ENCODE peak calls at places on chromosome 16, in six cellular contexts. L, Y, S, F, E and H are unnamed samples.

GRCh38 chr16:48335961-48336360 is 49.3 kb downstream of the SIAH1 start:
- DNase-seq in Y (no peak), E (no peak), L (peak; percentile 91), F (no peak), S (no peak), H (no peak)

GRCh38 chr16:12257926-12258561 is 281.5 kb downstream of the SNX29 start:
- DNase-seq in S (peak; percentile 95), L (no peak), Y (no peak), E (peak; percentile 40), F (no peak), H (no peak)

GRCh38 chr16:46845952-46846351 is 15.0 kb upstream of the C16orf87 start:
- DNase-seq in Y (no peak), F (no peak), S (no peak), E (no peak), L (no peak), H (no peak)

GRCh38 chr16:77951788-77952187 is 70.6 kb upstream of the CLEC3A start:
- DNase-seq in L (no peak), F (peak; percentile 21), E (peak; percentile 26), S (peak; percentile 50), Y (peak; percentile 28), H (peak; percentile 30)

GRCh38 chr16:58114827-58115825 is 14.1 kb downstream of the CFAP20 start:
- DNase-seq in E (no peak), F (no peak), Y (no peak), L (peak; percentile 89), S (no peak), H (no peak)

GRCh38 chr16:86077243-86077940 is 178.4 kb downstream of the IRF8 start:
- DNase-seq in Y (no peak), S (no peak), E (no peak), F (no peak), L (no peak), H (no peak)

GRCh38 chr16:31487720-31488629 is 5.1 kb downstream of the SLC5A2 start:
- DNase-seq in L (peak; percentile 28), S (no peak), Y (peak; percentile 69), E (no peak), F (no peak), H (no peak)

GRCh38 chr16:3857189-3858013 is 23.1 kb downstream of the CREBBP start:
- DNase-seq in E (no peak), S (peak; percentile 89), L (peak; percentile 67), Y (no peak), F (peak; percentile 42), H (no peak)

GRCh38 chr16:80198995-80199299 is 341.8 kb upstream of the DYNLRB2 start:
- DNase-seq in F (no peak), L (peak; percentile 25), S (no peak), Y (no peak), E (no peak), H (no peak)

GRCh38 chr16:74862743-74863244 is 88.2 kb upstream of the FA2H start:
- DNase-seq in L (peak; percentile 47), E (peak; percentile 73), S (peak; percentile 66), F (peak; percentile 45), Y (peak; percentile 69), H (peak; percentile 58)

GRCh38 chr16:68665501-68665900 is 20.4 kb downstream of the CDH3 start:
- DNase-seq in F (no peak), E (no peak), S (no peak), Y (no peak), L (no peak), H (no peak)

GRCh38 chr16:89565506-89566372 is 5.3 kb downstream of the RPL13 start:
- DNase-seq in L (peak; percentile 44), F (no peak), S (peak; percentile 57), E (peak; percentile 81), Y (peak; percentile 50), H (peak; percentile 53)

GRCh38 chr16:9114112-9114511 is 22.7 kb downstream of the HAPSTR1 start:
- DNase-seq in E (no peak), L (no peak), Y (no peak), S (no peak), F (no peak), H (no peak)

GRCh38 chr16:75048546-75048945 is 49.7 kb downstream of the ZNRF1 start:
- DNase-seq in F (no peak), Y (no peak), S (no peak), E (no peak), L (peak; percentile 43), H (no peak)

GRCh38 chr16:10754941-10755340 is 11.3 kb downstream of the NUBP1 start:
- DNase-seq in F (no peak), L (peak; percentile 82), E (no peak), S (no peak), Y (no peak), H (no peak)

GRCh38 chr16:50924759-50925545 is 183.1 kb downstream of the CYLD start:
- DNase-seq in F (no peak), E (no peak), Y (no peak), S (no peak), L (no peak), H (no peak)

DNA sequence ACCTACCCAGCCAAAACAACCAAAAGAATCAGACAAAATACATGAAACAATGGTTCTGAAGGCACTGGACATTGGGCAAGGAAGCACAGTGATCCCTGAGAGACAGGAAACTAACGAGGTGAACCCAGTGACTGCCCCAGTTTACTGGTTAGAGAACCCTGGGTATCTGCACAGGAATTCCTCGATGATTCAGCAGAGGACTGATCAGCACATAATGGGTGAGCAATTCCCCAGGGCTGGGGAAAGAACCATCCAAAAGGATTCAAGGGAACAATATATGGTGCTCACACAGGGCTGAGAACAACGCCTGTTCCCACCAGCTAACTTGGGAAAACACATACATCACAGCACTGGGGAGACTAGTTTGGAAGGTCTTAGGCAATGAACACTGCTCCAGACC is 167.2 kb downstream of the PARN start:
- DNase-seq in Y (no peak), L (peak; percentile 29), E (no peak), S (no peak), F (no peak), H (no peak)
- TF ChIP-seq BHLHE40 in Y (no peak), L (no peak), E (no peak), S (no peak), F (no peak), H (no peak)

DNA sequence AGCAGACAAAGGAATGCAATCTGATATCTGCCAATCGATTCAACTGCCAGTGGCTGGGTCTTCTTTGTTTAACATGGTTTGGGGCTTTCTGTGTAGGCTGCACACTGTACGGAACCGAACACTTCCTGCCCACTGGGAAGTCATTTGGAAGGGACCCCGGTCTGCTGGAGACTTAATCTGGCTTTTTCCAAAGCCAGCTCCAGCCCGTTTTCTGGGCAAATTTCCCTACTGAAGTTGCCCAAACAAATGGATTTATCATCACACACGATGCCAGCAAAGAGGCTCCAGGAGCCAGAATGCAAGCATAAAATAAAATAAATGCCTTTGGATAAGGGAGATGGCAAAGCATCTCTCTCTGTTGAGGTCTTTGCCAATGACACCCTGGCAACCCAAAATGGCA is 259.9 kb upstream of the IRX3 start:
- DNase-seq in E (no peak), Y (no peak), F (no peak), S (no peak), L (no peak), H (no peak)
- TF ChIP-seq BHLHE40 in E (no peak), Y (no peak), F (no peak), S (no peak), L (no peak), H (no peak)

DNA sequence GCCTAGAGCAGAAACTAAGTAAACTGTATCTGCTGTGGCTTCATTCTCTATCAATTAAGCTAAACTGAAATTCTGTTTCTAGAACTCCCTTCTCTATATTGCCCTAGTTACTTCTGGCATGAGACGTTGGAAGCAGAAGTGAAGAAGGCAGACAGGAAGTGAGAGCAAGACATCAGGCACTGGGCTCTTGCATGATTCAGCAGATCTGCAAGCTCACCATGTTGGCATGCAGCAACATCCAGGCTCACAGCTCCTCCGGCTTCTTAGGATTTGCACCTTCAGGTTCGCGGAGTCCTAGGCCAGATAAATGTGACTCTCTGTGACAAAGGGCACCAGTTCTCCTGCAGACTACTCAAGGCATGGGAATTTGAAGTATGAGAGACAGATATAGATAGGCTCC is 148.3 kb downstream of the CDH8 start:
- DNase-seq in S (no peak), L (no peak), Y (no peak), F (peak; percentile 19), E (no peak), H (no peak)
- TF ChIP-seq BHLHE40 in S (no peak), L (no peak), Y (no peak), F (no peak), E (no peak), H (no peak)

GRCh38 chr16:19005561-19006445 is 22.1 kb downstream of the TMC7 start:
- DNase-seq in S (peak; percentile 100), F (no peak), L (peak; percentile 27), Y (peak; percentile 44), E (no peak), H (no peak)
- TF ChIP-seq BHLHE40 in S (peak; percentile 54), F (no peak), L (no peak), Y (no peak), E (no peak), H (no peak)

GRCh38 chr16:2523801-2524231 is 3.6 kb downstream of the AMDHD2 start:
- DNase-seq in E (no peak), Y (no peak), S (no peak), L (no peak), F (no peak), H (no peak)

GRCh38 chr16:2519711-2520080 is 475 bp upstream of the AMDHD2 start:
- DNase-seq in E (no peak), L (no peak), F (no peak), S (no peak), Y (no peak), H (no peak)

GRCh38 chr16:2520097-2520783 is at the start of gene AMDHD2:
- DNase-seq in L (peak; percentile 89), E (peak; percentile 95), Y (peak; percentile 93), S (peak; percentile 68), F (peak; percentile 34), H (peak; percentile 90)

GRCh38 chr16:2518823-2519710 is 1.1 kb upstream of the AMDHD2 start:
- DNase-seq in Y (no peak), S (no peak), E (no peak), L (no peak), F (no peak), H (no peak)

GRCh38 chr16:2520784-2521577 is 810 bp downstream of the AMDHD2 start:
- DNase-seq in E (peak; percentile 80), F (no peak), Y (no peak), L (no peak), S (peak; percentile 70), H (no peak)
- TF ChIP-seq BHLHE40 in E (no peak), F (no peak), Y (no peak), L (no peak), S (no peak), H (no peak)

GRCh38 chr16:27362570-27363245 is 39.3 kb upstream of the IL21R start:
- DNase-seq in F (no peak), L (no peak), S (no peak), Y (no peak), E (no peak), H (no peak)
- TF ChIP-seq BHLHE40 in F (no peak), L (no peak), S (no peak), Y (no peak), E (no peak), H (no peak)

GRCh38 chr16:84919751-84920150 is 91.6 kb downstream of the ZDHHC7 start:
- DNase-seq in L (no peak), S (no peak), F (no peak), Y (no peak), E (peak; percentile 33), H (no peak)
- TF ChIP-seq BHLHE40 in L (no peak), S (no peak), F (no peak), Y (no peak), E (no peak), H (no peak)